ENCODE peak calls at places on chromosomes 3 and 15, in eight cellular contexts. W is NCI-H1092, L is T-helper 1 cell, R is progenitor cell of endocrine pancreas, G is EL, E is NCI-H524, Y is NCI-H510A treated with DMSO at 0.1 percent for 48 hours, Q is cardiac muscle cell. H is an unnamed sample.
A peak's percentile ranks its signal among the peaks of the same experiment; 100 is the strongest.

GRCh38 chr3:133159498-133160475 is 121.6 kb downstream of the TMEM108 start:
- DNase-seq in W (no peak), L (no peak), R (no peak), G (no peak), E (no peak), Y (no peak), Q (no peak), H (no peak)

GRCh38 chr15:88834211-88834812 is 31.1 kb downstream of the ACAN start:
- DNase-seq in W (no peak), L (no peak), R (peak; percentile 30), G (peak; percentile 45), E (no peak), Y (no peak), Q (peak; percentile 65), H (peak; percentile 70)

GRCh38 chr3:38987456-38987855 is 64.3 kb downstream of the SCN11A start:
- DNase-seq in W (no peak), L (no peak), R (no peak), G (no peak), E (no peak), Y (no peak), Q (no peak), H (no peak)

GRCh38 chr3:42032693-42033349 is 58.3 kb upstream of the TRAK1 start:
- DNase-seq in W (peak; percentile 75), L (no peak), R (no peak), G (peak; percentile 97), E (peak; percentile 88), Y (peak; percentile 57), Q (no peak), H (peak; percentile 56)

GRCh38 chr3:43768594-43768993 is 77.9 kb downstream of the ABHD5 start:
- DNase-seq in W (no peak), L (no peak), R (no peak), G (peak; percentile 58), E (peak; percentile 41), Y (no peak), Q (no peak), H (no peak)

GRCh38 chr3:5010706-5011554 is 31.7 kb downstream of the BHLHE40 start:
- DNase-seq in W (no peak), L (no peak), R (no peak), G (peak; percentile 26), E (no peak), Y (no peak), Q (no peak), H (no peak)

GRCh38 chr15:33156021-33156420 is 38.5 kb downstream of the FMN1 start:
- DNase-seq in W (no peak), L (no peak), R (no peak), G (no peak), E (no peak), Y (no peak), Q (no peak), H (no peak)

GRCh38 chr3:37625051-37625450 is 236.6 kb upstream of the CTDSPL start:
- DNase-seq in W (no peak), L (no peak), R (no peak), G (no peak), E (no peak), Y (no peak), Q (no peak), H (no peak)

GRCh38 chr3:852033-852432 is 240.8 kb upstream of the CNTN6 start:
- DNase-seq in W (no peak), L (no peak), R (no peak), G (no peak), E (no peak), Y (peak; percentile 0), Q (peak; percentile 9), H (no peak)

GRCh38 chr3:112672716-112673506 is 32.0 kb upstream of the CCDC80 start:
- DNase-seq in W (no peak), L (peak; percentile 35), R (no peak), G (no peak), E (no peak), Y (no peak), Q (no peak), H (no peak)

GRCh38 chr3:10023587-10024310 is 2.5 kb upstream of the FANCD2 start:
- DNase-seq in W (no peak), L (no peak), R (no peak), G (peak; percentile 85), E (no peak), Y (no peak), Q (no peak), H (no peak)

GRCh38 chr3:180420804-180421203 is 181.2 kb upstream of the TTC14 start:
- DNase-seq in W (no peak), L (no peak), R (no peak), G (peak; percentile 16), E (no peak), Y (no peak), Q (no peak), H (no peak)

GRCh38 chr3:101325393-101326134 is 5.2 kb upstream of the IMPG2 start:
- DNase-seq in W (no peak), L (no peak), R (no peak), G (no peak), E (peak; percentile 74), Y (no peak), Q (no peak), H (no peak)

GRCh38 chr3:129195731-129196256 is 12.1 kb upstream of the CNBP start:
- DNase-seq in W (no peak), L (no peak), R (no peak), G (peak; percentile 94), E (no peak), Y (no peak), Q (no peak), H (no peak)

GRCh38 chr3:197021729-197022404 is 7.8 kb downstream of the MELTF start:
- DNase-seq in W (no peak), L (no peak), R (no peak), G (no peak), E (no peak), Y (no peak), Q (no peak), H (no peak)

GRCh38 chr3:136247855-136248254 is 2.3 kb upstream of the PCCB start:
- DNase-seq in W (no peak), L (no peak), R (no peak), G (no peak), E (no peak), Y (no peak), Q (no peak), H (no peak)

GRCh38 chr3:157865449-157865862 is 240.8 kb downstream of the SHOX2 start:
- DNase-seq in W (no peak), L (peak; percentile 25), R (peak; percentile 19), G (peak; percentile 22), E (peak; percentile 13), Y (no peak), Q (peak; percentile 9), H (peak; percentile 78)

GRCh38 chr15:89758283-89758682 is 7.2 kb upstream of the MESP1 start:
- DNase-seq in W (no peak), L (no peak), R (no peak), G (no peak), E (no peak), Y (no peak), Q (no peak), H (no peak)

GRCh38 chr3:142159083-142159740 is 9.9 kb upstream of the TFDP2 start:
- DNase-seq in W (no peak), L (no peak), R (no peak), G (no peak), E (no peak), Y (no peak), Q (no peak), H (no peak)

GRCh38 chr3:197878427-197878826 is 71.6 kb upstream of the RPL35A start:
- DNase-seq in W (no peak), L (peak; percentile 55), R (no peak), G (no peak), E (no peak), Y (no peak), Q (no peak), H (no peak)

GRCh38 chr3:64530434-64531049 is 157.3 kb downstream of the ADAMTS9 start:
- DNase-seq in W (peak; percentile 13), L (no peak), R (peak; percentile 39), G (peak; percentile 61), E (peak; percentile 29), Y (peak; percentile 18), Q (peak; percentile 64), H (peak; percentile 54)

GRCh38 chr15:36903922-36904479 is 196.3 kb downstream of the MEIS2 start:
- DNase-seq in W (no peak), L (no peak), R (no peak), G (no peak), E (peak; percentile 64), Y (peak; percentile 16), Q (peak; percentile 62), H (no peak)

GRCh38 chr3:110750201-110750600 is 321.4 kb upstream of the NECTIN3 start:
- DNase-seq in W (no peak), L (no peak), R (no peak), G (no peak), E (no peak), Y (no peak), Q (no peak), H (no peak)

GRCh38 chr3:60759439-60759838 is 491.8 kb downstream of the FHIT start:
- DNase-seq in W (no peak), L (no peak), R (no peak), G (no peak), E (no peak), Y (no peak), Q (no peak), H (no peak)

H was measured in glutamatergic neuron.